ENCODE peak calls at places on chromosomes 5 and 9, in seven cellular contexts. X is foreskin keratinocyte; B is Right ventricle myocardium inferior; I is SK-N-SH treated with all-trans-retinoic acid at 6 μM for 48 hours; E is stimulated activated naive CD8-positive, alpha-beta T cell treated with anti-CD3 and anti-CD28 coated beads, Interleukin-15, Interleukin-2, amounts not matched to agents 100 U/mL and 50 U/mL, for 24 hours; W is CD8-positive, alpha-beta T cell; N is pancreas. V is an unnamed sample.

GRCh38 chr5:150144211-150144801 is 11.3 kb downstream of the PDGFRB start:
- ATAC-seq in W (no peak), I (no peak), E (no peak), B (peak; percentile 76), N (peak; percentile 8), X (no peak), V (no peak)

GRCh38 chr5:79396265-79396664 is 117.7 kb downstream of the HOMER1 start:
- ATAC-seq in X (peak; percentile 46), N (no peak), B (no peak), W (no peak), I (no peak), E (no peak), V (no peak)

GRCh38 chr5:76720988-76721569 is 5.2 kb downstream of the F2R start:
- ATAC-seq in E (no peak), B (no peak), X (no peak), N (no peak), I (no peak), W (no peak), V (no peak)

GRCh38 chr9:129895376-129896268 is 60.4 kb downstream of the USP20 start:
- ATAC-seq in I (no peak), E (no peak), B (no peak), W (peak; percentile 51), N (no peak), X (no peak), V (no peak)

GRCh38 chr5:179795049-179795862 is 1.5 kb downstream of the LTC4S start:
- ATAC-seq in X (peak; percentile 54), B (no peak), N (peak; percentile 9), W (no peak), I (peak; percentile 5), E (no peak), V (peak; percentile 32)

GRCh38 chr5:90612930-90613329 is 54.3 kb downstream of the ADGRV1 start:
- ATAC-seq in X (no peak), N (no peak), I (no peak), B (no peak), W (no peak), E (no peak), V (no peak)

GRCh38 chr5:169335806-169336205 is 34.9 kb upstream of the SLIT3 start:
- ATAC-seq in N (no peak), E (no peak), B (no peak), I (no peak), X (no peak), W (no peak), V (no peak)

GRCh38 chr5:32572778-32573480 is 12.4 kb upstream of the SUB1 start:
- ATAC-seq in I (no peak), B (no peak), W (no peak), N (no peak), X (no peak), E (no peak), V (no peak)

GRCh38 chr5:126122942-126123341 is 300.3 kb upstream of the GRAMD2B start:
- ATAC-seq in E (no peak), B (peak; percentile 44), N (no peak), I (no peak), W (no peak), X (no peak), V (no peak)

GRCh38 chr5:154477382-154478223 is 424 bp downstream of the HAND1 start:
- ATAC-seq in B (peak; percentile 45), E (no peak), W (no peak), N (peak; percentile 49), I (peak; percentile 51), X (peak; percentile 49), V (no peak)

GRCh38 chr5:43274435-43275114 is 38.6 kb downstream of the HMGCS1 start:
- ATAC-seq in E (no peak), B (no peak), X (no peak), W (no peak), I (no peak), N (no peak), V (no peak)

GRCh38 chr5:64814073-64814472 is 45.3 kb downstream of the CWC27 start:
- ATAC-seq in N (no peak), E (peak; percentile 71), W (no peak), I (no peak), X (no peak), B (no peak), V (no peak)

GRCh38 chr5:32027717-32028321 is 146.3 kb downstream of the GOLPH3 start:
- ATAC-seq in B (peak; percentile 93), X (peak; percentile 87), W (no peak), I (peak; percentile 86), E (no peak), N (peak; percentile 85), V (peak; percentile 97)

GRCh38 chr9:129887210-129888084 is 52.2 kb downstream of the USP20 start:
- ATAC-seq in I (no peak), W (peak; percentile 22), E (peak; percentile 20), N (no peak), X (no peak), B (no peak), V (no peak)

GRCh38 chr5:37703841-37704241 is 136.0 kb downstream of the GDNF start:
- ATAC-seq in X (no peak), W (no peak), I (no peak), E (no peak), N (no peak), B (no peak), V (no peak)